ENCODE peak calls at places on chromosomes 4 and X, in four cellular contexts. G is PC-3, X is GM12865, O is lung. I is an unnamed sample.

GRCh38 chr4:121599049-121599448 is 97.7 kb downstream of the ANXA5 start:
- DNase-seq in G (no peak), X (no peak), O (no peak), I (no peak)

GRCh38 chr4:143076723-143077122 is 108.0 kb upstream of the USP38 start:
- DNase-seq in G (no peak), X (no peak), O (no peak), I (no peak)

GRCh38 chrX:123525131-123525725 is 207.6 kb downstream of the THOC2 start:
- DNase-seq in G (no peak), X (peak), O (no peak), I (no peak)

GRCh38 chrX:31527455-31528126 is 455.8 kb upstream of the FTHL17 start:
- DNase-seq in G (no peak), X (no peak), O (no peak), I (no peak)

GRCh38 chr4:39565925-39566630 is 38.8 kb upstream of the UGDH start:
- DNase-seq in G (peak), X (no peak), O (no peak), I (no peak)

GRCh38 chrX:1661048-1661921 is 46.4 kb downstream of the ASMT start:
- DNase-seq in G (no peak), X (peak), O (peak), I (no peak)

GRCh38 chr4:40458109-40458508 is 123.0 kb downstream of the CHRNA9 start:
- DNase-seq in G (peak), X (peak), O (no peak), I (no peak)

GRCh38 chr4:156894234-156894633 is 77.4 kb downstream of the PDGFC start:
- DNase-seq in G (no peak), X (no peak), O (no peak), I (no peak)

GRCh38 chrX:40543661-40544328 is 37.0 kb upstream of the ATP6AP2 start:
- DNase-seq in G (peak), X (peak), O (no peak), I (no peak)

GRCh38 chrX:108439434-108439883 is at the start of gene COL4A5:
- DNase-seq in G (peak), X (peak), O (peak), I (no peak)

GRCh38 chrX:77510007-77510406 is 62.8 kb downstream of the FGF16 start:
- DNase-seq in G (peak), X (no peak), O (no peak), I (no peak)

GRCh38 chrX:70476934-70477733 is 32.5 kb downstream of the DLG3 start:
- DNase-seq in G (peak), X (no peak), O (no peak), I (no peak)

GRCh38 chr4:145934434-145935047 is 4.1 kb downstream of the ZNF827 start:
- DNase-seq in G (no peak), X (peak), O (no peak), I (no peak)

GRCh38 chrX:154526901-154527675 is 11.1 kb upstream of the FAM3A start:
- DNase-seq in G (peak), X (peak), O (peak), I (no peak)

GRCh38 chr4:125085-125820 is 952 bp downstream of the ZNF718 start:
- DNase-seq in G (peak), X (peak), O (peak), I (peak)

GRCh38 chr4:150230556-150230955 is 152.3 kb downstream of the DCLK2 start:
- DNase-seq in G (no peak), X (no peak), O (no peak), I (no peak)

GRCh38 chr4:108852691-108853090 is 89.8 kb upstream of the ETNPPL start:
- DNase-seq in G (no peak), X (no peak), O (no peak), I (no peak)

GRCh38 chr4:95141376-95141775 is 383.6 kb downstream of the BMPR1B start:
- DNase-seq in G (no peak), X (no peak), O (no peak), I (no peak)

GRCh38 chr4:166594326-166594946 is 639.9 kb downstream of the SPOCK3 start:
- DNase-seq in G (peak), X (peak), O (no peak), I (no peak)

GRCh38 chrX:39915596-39915995 is 182.2 kb downstream of the BCOR start:
- DNase-seq in G (no peak), X (no peak), O (no peak), I (peak)

GRCh38 chr4:94444771-94445170 is 7.0 kb upstream of the PDLIM5 start:
- DNase-seq in G (no peak), X (no peak), O (no peak), I (no peak)

GRCh38 chr4:14345356-14345775 is 656.9 kb upstream of the CPEB2 start:
- DNase-seq in G (peak), X (no peak), O (no peak), I (no peak)

GRCh38 chr4:186217733-186218293 is 9.5 kb upstream of the KLKB1 start:
- DNase-seq in G (no peak), X (no peak), O (no peak), I (no peak)

GRCh38 chrX:11334165-11334564 is 41.0 kb downstream of the AMELX start:
- DNase-seq in G (peak), X (no peak), O (no peak), I (no peak)

GRCh38 chr4:15779336-15779735 is 1.2 kb downstream of the CD38 start:
- DNase-seq in G (peak), X (no peak), O (peak), I (no peak)

GRCh38 chr4:120829113-120829831 is 93.3 kb downstream of the PRDM5 start:
- DNase-seq in G (peak), X (no peak), O (no peak), I (no peak)

GRCh38 chrX:9392445-9392844 is 72.4 kb upstream of the TBL1X start:
- DNase-seq in G (peak), X (no peak), O (no peak), I (no peak)

GRCh38 chr4:16122784-16123183 is 39.0 kb upstream of the PROM1 start:
- DNase-seq in G (no peak), X (no peak), O (no peak), I (no peak)

GRCh38 chrX:107596651-107597050 is 31.7 kb upstream of the PRPS1 start:
- DNase-seq in G (peak), X (no peak), O (no peak), I (no peak)

GRCh38 chr4:99390060-99390459 is 37.5 kb upstream of the ADH1C start:
- DNase-seq in G (no peak), X (no peak), O (no peak), I (no peak)

GRCh38 chr4:14403132-14403531 is 599.1 kb upstream of the CPEB2 start:
- DNase-seq in G (no peak), X (no peak), O (no peak), I (no peak)

GRCh38 chrX:153819398-153820083 is 10.8 kb downstream of the PDZD4 start:
- DNase-seq in G (no peak), X (no peak), O (no peak), I (no peak)

GRCh38 chrX:139932901-139933796 is at the start of gene ATP11C:
- DNase-seq in G (peak), X (peak), O (peak), I (peak)

GRCh38 chr4:173362666-173363065 is 8.1 kb upstream of the SAP30 start:
- DNase-seq in G (no peak), X (no peak), O (no peak), I (no peak)

GRCh38 chr4:87219648-87220093 is 747 bp downstream of the KLHL8 start:
- DNase-seq in G (peak), X (peak), O (peak), I (no peak)

GRCh38 chr4:22462693-22463092 is 53.2 kb downstream of the ADGRA3 start:
- DNase-seq in G (no peak), X (peak), O (no peak), I (no peak)
- TF ChIP-seq CTCF in G (no peak), X (no peak), O (no peak), I (no peak)

GRCh38 chrX:46180258-46180687 is 364.9 kb downstream of the ZNF674 start:
- DNase-seq in G (peak), X (peak), O (no peak), I (no peak)
- TF ChIP-seq CTCF in G (no peak), X (no peak), O (no peak), I (no peak)

DNA sequence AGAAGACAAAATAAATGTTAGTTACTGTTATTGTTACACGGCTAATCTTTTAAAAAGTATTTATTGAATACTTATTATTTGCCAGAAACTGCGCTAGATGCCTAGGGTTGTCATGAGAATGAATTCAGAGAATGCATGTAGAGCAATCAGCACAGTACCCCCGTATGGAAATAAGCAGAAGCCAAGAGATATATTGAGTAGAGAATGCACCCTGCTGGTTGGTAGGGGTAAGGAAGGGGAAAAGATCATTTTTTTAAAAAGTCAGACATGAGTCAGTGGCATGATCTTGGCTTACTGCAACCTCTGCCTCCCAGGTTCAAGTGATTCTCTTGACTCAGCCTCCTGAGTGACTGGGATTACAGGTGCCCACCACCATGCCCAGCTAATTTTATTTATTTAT is 13.1 kb upstream of the DRP2 start:
- DNase-seq in G (peak), X (peak), O (no peak), I (no peak)
- TF ChIP-seq CTCF in G (peak), X (peak), O (no peak), I (no peak)

GRCh38 chrX:54843050-54843449 is 35.5 kb downstream of the MAGED2 start:
- DNase-seq in G (no peak), X (no peak), O (no peak), I (no peak)
- TF ChIP-seq CTCF in G (no peak), X (no peak), O (no peak), I (no peak)

DNA sequence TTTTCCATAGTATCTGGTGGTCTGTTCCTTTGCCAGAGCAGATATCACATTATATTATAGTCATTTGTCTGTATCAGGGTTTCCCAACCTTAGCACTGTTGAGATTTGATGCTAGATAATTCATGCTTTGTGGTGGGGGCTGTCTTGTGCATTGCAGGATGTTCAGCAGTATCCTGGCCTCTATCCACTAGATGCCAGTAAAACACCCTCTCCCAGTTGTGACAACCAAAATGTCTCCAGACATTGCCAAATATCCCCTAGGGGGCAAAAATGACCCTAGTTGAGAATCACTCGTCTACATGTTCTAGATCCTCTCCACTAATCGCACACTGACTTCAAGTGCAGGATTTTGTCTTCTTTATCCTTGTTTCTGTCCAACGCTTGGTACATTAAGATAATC is 160.8 kb downstream of the FANCB start:
- DNase-seq in G (peak), X (no peak), O (no peak), I (no peak)
- TF ChIP-seq CTCF in G (peak), X (no peak), O (no peak), I (no peak)

GRCh38 chr4:4780634-4781287 is 78.7 kb upstream of the MSX1 start:
- DNase-seq in G (peak), X (no peak), O (no peak), I (no peak)
- TF ChIP-seq CTCF in G (no peak), X (no peak), O (no peak), I (no peak)

GRCh38 chrX:120768254-120768653 is 107.4 kb downstream of the CT47B1 start:
- DNase-seq in G (peak), X (no peak), O (no peak), I (no peak)

GRCh38 chrX:120774611-120775010 is 101.1 kb downstream of the CT47B1 start:
- DNase-seq in G (no peak), X (no peak), O (no peak), I (no peak)

GRCh38 chrX:120768681-120769080 is 107.0 kb downstream of the CT47B1 start:
- DNase-seq in G (peak), X (no peak), O (no peak), I (no peak)

GRCh38 chrX:120773801-120774200 is 101.9 kb downstream of the CT47B1 start:
- DNase-seq in G (no peak), X (no peak), O (no peak), I (no peak)

DNA sequence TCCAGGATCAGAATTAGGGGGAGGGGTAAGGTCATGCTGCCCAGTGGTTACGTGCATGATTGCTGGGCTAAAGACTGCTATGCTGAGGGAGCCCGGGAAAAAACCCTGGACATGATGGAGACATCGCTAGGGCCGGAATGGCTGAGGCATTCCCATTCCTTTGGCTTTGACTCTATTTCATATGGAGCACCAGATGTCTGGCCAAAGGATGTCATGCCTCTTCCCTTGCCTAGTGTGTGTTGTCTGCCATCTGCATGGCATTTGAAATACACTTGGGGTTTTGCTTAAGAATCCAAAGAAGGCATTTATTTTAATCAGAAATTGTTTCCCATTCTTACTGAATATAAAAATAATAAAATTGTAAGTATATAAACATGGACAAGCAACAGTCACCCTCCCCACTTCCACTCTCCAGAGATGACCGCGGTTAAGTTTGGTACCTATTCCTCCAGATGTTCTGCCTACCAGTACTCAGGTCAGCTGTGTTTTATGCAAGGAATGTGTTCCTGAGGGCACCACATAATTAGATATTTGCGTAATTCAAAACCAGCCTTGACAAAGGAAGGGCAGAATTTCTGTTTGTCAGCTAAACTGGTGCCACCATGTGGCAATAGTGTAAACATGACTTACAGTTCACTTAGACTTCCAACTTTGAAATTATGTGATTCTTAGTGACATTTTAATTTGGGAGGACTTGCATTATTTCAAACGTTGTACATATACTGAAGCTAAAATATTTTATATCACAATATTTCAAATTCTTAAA is 105.9 kb downstream of the CT47B1 start:
- DNase-seq in G (peak), X (peak), O (no peak), I (no peak)
- TF ChIP-seq CTCF in G (peak), X (peak), O (peak), I (no peak)

GRCh38 chr4:55613621-55614020 is 21.6 kb upstream of the PDCL2 start:
- DNase-seq in G (no peak), X (no peak), O (no peak), I (no peak)
- TF ChIP-seq CTCF in G (no peak), X (no peak), O (no peak), I (no peak)

DNA sequence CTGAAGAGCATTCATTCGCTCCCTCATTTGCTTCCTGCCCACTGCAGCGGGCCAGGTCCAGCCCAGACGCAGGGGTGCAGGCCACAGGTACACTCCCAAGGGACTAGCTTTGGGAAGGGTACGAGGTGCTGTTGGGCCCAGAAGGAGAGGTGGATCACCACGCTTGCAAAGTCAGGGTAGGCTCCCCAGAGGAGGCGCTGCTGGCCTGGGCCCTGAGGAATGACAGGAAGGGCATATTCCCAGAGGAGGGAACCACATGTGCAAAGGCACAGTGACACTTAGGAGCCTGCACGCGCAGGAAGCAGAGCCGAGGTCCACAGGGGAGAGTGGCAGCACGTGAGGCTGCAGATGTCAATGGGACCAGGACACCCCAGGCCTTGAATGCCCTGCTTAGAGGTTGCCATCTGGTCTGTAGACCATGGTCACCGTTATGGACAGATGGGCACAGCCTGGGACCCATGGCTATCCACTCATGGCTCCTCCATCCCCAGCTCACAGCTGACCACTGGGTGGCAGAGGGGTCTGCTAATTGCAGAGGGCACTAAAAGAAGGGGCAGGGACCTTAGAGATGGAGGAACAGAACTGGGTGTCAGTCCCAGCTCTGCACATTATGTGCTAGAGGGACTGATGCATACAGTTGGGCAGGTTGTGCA is 7.9 kb downstream of the HTRA3 start:
- DNase-seq in G (no peak), X (no peak), O (no peak), I (no peak)
- TF ChIP-seq CTCF in G (no peak), X (no peak), O (no peak), I (no peak)